ENCODE peak calls at places on chromosomes 6 and 20, in six cellular contexts. B, Y, D, K, I and P are unnamed samples. For H3K79me1, the result is how much of the 10 kb centered on the place peaks cover.

GRCh38 chr20:62027116-62027515 is 38.6 kb downstream of the TAF4 start:
- DNase-seq in B (no peak), D (peak), I (no peak), K (no peak), Y (no peak), P (no peak)

GRCh38 chr20:22775671-22776139 is 191.3 kb upstream of the FOXA2 start:
- DNase-seq in B (no peak), D (peak), K (peak), I (peak), Y (no peak), P (no peak)

GRCh38 chr20:23143986-23144695 is 58.0 kb upstream of the CD93 start:
- DNase-seq in B (no peak), Y (no peak), K (no peak), I (no peak), D (no peak), P (no peak)

GRCh38 chr6:42451595-42452170 is at the start of gene TRERF1:
- DNase-seq in B (peak), K (no peak), D (peak), Y (no peak), I (peak), P (peak)

GRCh38 chr6:129312865-129313264 is 397.1 kb downstream of the ARHGAP18 start:
- DNase-seq in B (no peak), I (peak), D (peak), Y (no peak), K (peak), P (no peak)

GRCh38 chr6:11989376-11989775 is 22.7 kb upstream of the HIVEP1 start:
- DNase-seq in D (no peak), K (peak), Y (no peak), B (no peak), I (no peak), P (no peak)

GRCh38 chr20:845226-845868 is 11.8 kb downstream of the FAM110A start:
- DNase-seq in B (no peak), K (no peak), Y (no peak), I (no peak), D (no peak), P (no peak)

GRCh38 chr6:137341721-137342195 is 122.6 kb upstream of the IFNGR1 start:
- DNase-seq in Y (no peak), K (no peak), B (no peak), I (no peak), D (no peak), P (peak)

GRCh38 chr6:46338098-46338497 is 153.2 kb downstream of the RCAN2 start:
- DNase-seq in Y (no peak), D (no peak), B (no peak), I (no peak), K (no peak), P (no peak)

DNA sequence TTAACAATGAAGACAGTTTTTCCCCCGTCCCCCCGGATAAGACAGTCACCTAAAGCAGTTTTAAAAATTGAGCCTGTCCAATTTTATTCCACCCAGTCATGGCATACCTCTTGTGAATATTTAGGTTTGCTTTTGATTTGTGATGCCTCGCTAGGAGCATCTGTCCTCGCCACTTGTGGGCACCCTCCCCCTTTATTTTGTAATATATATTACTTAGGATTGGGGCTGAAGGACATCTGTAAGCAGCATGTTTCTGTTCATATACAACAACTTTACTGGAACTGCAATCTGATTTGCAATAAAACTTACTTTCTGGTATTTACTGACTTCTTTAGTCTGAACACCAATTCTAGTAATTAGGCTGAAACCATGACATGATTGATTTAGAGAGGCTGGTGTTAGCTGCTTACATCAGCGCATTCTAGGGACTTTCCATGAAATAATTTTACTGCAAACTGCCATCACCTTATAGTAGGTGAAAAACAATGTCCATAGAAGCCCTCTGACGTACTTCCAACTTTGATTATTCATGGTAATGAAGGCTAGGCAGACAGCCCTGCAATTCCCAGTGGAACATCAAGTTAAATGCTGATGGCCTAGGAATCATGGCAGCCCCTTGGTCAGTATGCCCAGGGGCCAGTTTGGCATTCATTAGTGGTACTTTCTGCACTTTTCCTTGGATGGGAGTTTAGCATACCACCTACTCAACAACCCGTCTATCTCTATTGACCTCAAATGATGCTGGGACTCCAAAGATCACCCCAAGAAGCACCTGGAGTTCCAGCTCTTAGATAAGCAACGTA is 132.9 kb upstream of the MCHR2 start:
- DNase-seq in D (no peak), Y (no peak), I (no peak), K (no peak), B (no peak), P (no peak)
- H3K14ac ChIP-seq in D (no peak), Y (no peak), I (no peak), K (no peak), B (no peak), P (no peak)

GRCh38 chr6:133768656-133769295 is 120.1 kb upstream of the TCF21 start:
- DNase-seq in Y (no peak), D (no peak), B (no peak), I (peak), K (no peak), P (no peak)
- H3K79me1 ChIP-seq in Y (under half), D (under half), B (under half), I (under half), K (under half), P (under half)

DNA sequence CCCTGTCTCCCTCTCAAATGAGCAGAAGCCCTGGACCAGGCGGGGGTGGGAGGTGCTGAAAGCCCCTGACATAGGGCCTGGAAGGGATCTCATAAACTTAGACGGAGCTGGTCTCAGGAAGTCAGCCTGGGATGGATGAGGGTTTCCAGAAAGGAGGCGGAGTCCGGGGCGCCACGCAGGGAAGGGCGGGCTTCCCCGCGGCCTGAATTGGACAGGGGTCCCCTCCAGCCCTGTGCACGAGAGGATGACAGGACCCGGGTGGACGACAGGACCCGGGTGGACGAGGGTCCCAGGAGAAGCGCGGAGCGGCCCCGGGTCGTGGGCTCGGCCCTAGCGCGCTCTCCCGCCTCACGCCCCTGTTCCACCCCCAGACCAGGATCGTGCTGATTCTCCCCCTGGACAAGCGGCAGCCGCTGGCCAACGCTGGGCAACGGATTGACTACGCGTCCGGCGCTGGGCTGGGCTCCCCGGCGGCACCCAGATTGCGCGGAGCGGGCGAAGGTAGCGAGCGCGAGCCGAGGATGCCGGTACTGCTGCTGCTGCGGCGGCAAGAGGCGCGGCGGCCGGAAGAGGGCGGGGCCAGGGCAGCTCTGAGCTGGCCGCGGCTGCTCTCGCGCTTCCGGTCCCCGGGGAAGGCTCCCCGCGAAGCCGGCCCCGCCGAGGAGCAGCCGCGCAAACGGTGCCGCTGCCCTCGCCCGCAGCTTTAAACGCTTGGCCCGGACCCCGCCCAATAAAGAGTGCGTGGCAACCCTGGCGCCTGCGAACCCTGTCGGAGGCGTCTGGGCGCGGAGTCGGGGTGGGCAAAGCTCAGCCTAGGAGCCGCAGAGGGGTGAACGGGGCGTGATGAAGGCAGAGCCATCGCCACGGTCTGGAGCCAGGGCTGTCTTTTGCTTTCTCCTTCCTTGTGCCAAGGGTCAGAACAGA is 1.3 kb downstream of the C20orf144 start:
- DNase-seq in B (peak), Y (no peak), K (peak), I (peak), D (peak), P (peak)
- H3K23ac ChIP-seq in B (peak), Y (no peak), K (no peak), I (no peak), D (peak), P (no peak)

GRCh38 chr6:160583805-160584204 is 80.3 kb downstream of the LPA start:
- DNase-seq in B (no peak), Y (no peak), K (no peak), D (no peak), I (no peak), P (no peak)
- H3K14ac ChIP-seq in B (no peak), Y (no peak), K (no peak), D (no peak), I (no peak), P (no peak)